ENCODE peak calls at places on chromosomes 7 and 10, in four cellular contexts. N, B, W and A are unnamed samples.

GRCh38 chr7:138726288-138726687 is 25.1 kb upstream of the SVOPL start:
- DNase-seq in N (peak), B (peak), W (no peak), A (peak)

GRCh38 chr7:110929514-110930258 is 161.2 kb upstream of the LRRN3 start:
- DNase-seq in N (no peak), B (no peak), W (no peak), A (no peak)

GRCh38 chr7:48299580-48300169 is 128.4 kb downstream of the ABCA13 start:
- DNase-seq in N (peak), B (peak), W (peak), A (peak)

GRCh38 chr7:150737265-150738055 is at the start of gene GIMAP5:
- DNase-seq in N (no peak), B (no peak), W (no peak), A (no peak)

GRCh38 chr7:552711-553636 is 33.3 kb upstream of the PDGFA start:
- DNase-seq in N (no peak), B (no peak), W (no peak), A (no peak)

GRCh38 chr10:68090586-68090985 is 15.5 kb upstream of the HERC4 start:
- DNase-seq in N (no peak), B (no peak), W (no peak), A (no peak)

GRCh38 chr7:128170461-128170860 is 70.6 kb upstream of the LEP start:
- DNase-seq in N (no peak), B (no peak), W (no peak), A (no peak)

GRCh38 chr10:71999360-72000072 is 35.3 kb downstream of the CHST3 start:
- DNase-seq in N (peak), B (no peak), W (no peak), A (no peak)

GRCh38 chr10:105063796-105064195 is 422.7 kb downstream of the SORCS3 start:
- DNase-seq in N (peak), B (peak), W (no peak), A (peak)

GRCh38 chr7:143384741-143385631 is 3.8 kb downstream of the ZYX start:
- DNase-seq in N (no peak), B (no peak), W (no peak), A (no peak)

GRCh38 chr7:152762056-152762455 is 2.5 kb downstream of the ACTR3B start:
- DNase-seq in N (no peak), B (no peak), W (no peak), A (no peak)

GRCh38 chr7:114865564-114865963 is 56.3 kb upstream of the MDFIC start:
- DNase-seq in N (no peak), B (no peak), W (peak), A (peak)

GRCh38 chr10:35025916-35026315 is 64.2 kb downstream of the CUL2 start:
- DNase-seq in N (no peak), B (no peak), W (no peak), A (no peak)

GRCh38 chr7:116150588-116150987 is 59.8 kb upstream of the TES start:
- DNase-seq in N (no peak), B (no peak), W (no peak), A (no peak)

GRCh38 chr7:13628231-13629001 is 361.1 kb downstream of the ETV1 start:
- DNase-seq in N (no peak), B (no peak), W (no peak), A (no peak)

GRCh38 chr7:650339-651031 is 76.0 kb upstream of the DNAAF5 start:
- DNase-seq in N (no peak), B (no peak), W (no peak), A (no peak)

GRCh38 chr7:101172854-101173751 is 7.0 kb downstream of the NAT16 start:
- DNase-seq in N (peak), B (peak), W (no peak), A (peak)

GRCh38 chr10:62025134-62025794 is 123.8 kb downstream of the ARID5B start:
- DNase-seq in N (no peak), B (no peak), W (no peak), A (no peak)

GRCh38 chr10:29496341-29497162 is 138.2 kb downstream of the SVIL start:
- DNase-seq in N (peak), B (peak), W (no peak), A (peak)

GRCh38 chr7:71712653-71713180 is 580.8 kb downstream of the GALNT17 start:
- DNase-seq in N (no peak), B (no peak), W (no peak), A (no peak)

GRCh38 chr7:94040254-94040653 is 36.1 kb upstream of the BET1 start:
- DNase-seq in N (no peak), B (no peak), W (no peak), A (no peak)

GRCh38 chr7:44290250-44290616 is 35.2 kb downstream of the CAMK2B start:
- DNase-seq in N (peak), B (no peak), W (no peak), A (peak)

GRCh38 chr7:120293027-120293426 is 20.1 kb downstream of the KCND2 start:
- DNase-seq in N (no peak), B (no peak), W (no peak), A (no peak)

GRCh38 chr7:98423043-98423442 is 22.2 kb upstream of the BAIAP2L1 start:
- DNase-seq in N (peak), B (peak), W (no peak), A (no peak)

GRCh38 chr10:71888623-71889387 is 37.8 kb upstream of the PSAP start:
- DNase-seq in N (peak), B (peak), W (peak), A (peak)

GRCh38 chr7:94763268-94763667 is 107.3 kb upstream of the SGCE start:
- DNase-seq in N (peak), B (no peak), W (no peak), A (no peak)

DNA sequence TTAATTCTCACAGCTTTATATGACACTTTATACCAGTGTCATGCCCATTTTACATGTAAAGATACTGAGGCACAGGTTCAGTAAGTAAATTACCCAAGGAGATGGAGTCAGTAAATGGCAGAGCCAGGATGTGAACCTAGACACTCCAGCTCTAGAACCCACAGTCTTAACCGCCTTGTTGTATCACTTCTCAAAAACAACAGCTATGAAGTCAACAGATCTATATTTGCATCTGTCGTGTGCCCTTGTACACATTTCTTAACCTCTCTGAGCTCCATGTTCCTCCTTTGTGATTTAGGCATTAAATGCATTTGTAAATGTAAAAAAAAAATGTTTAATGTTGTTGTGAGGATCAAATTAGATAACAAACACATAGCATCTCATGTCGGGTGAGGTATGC is 716.2 kb downstream of the SUGCT start:
- DNase-seq in N (no peak), B (no peak), W (no peak), A (no peak)
- TF ChIP-seq USF1 in N (no peak), B (no peak), W (no peak), A (no peak)

GRCh38 chr7:43248961-43249807 is 136.7 kb downstream of the HECW1 start:
- DNase-seq in N (no peak), B (peak), W (no peak), A (no peak)
- TF ChIP-seq USF1 in N (no peak), B (no peak), W (no peak), A (no peak)

GRCh38 chr10:121159670-121160069 is 308.5 kb downstream of the WDR11 start:
- DNase-seq in N (no peak), B (no peak), W (no peak), A (no peak)

GRCh38 chr10:121154846-121155245 is 303.7 kb downstream of the WDR11 start:
- DNase-seq in N (no peak), B (no peak), W (no peak), A (no peak)

GRCh38 chr10:121157998-121158397 is 306.8 kb downstream of the WDR11 start:
- DNase-seq in N (no peak), B (no peak), W (no peak), A (no peak)

GRCh38 chr10:121155742-121156141 is 304.6 kb downstream of the WDR11 start:
- DNase-seq in N (no peak), B (no peak), W (no peak), A (no peak)

GRCh38 chr10:121158988-121159579 is 307.9 kb downstream of the WDR11 start:
- DNase-seq in N (no peak), B (no peak), W (no peak), A (no peak)
- TF ChIP-seq USF1 in N (no peak), B (no peak), W (no peak), A (no peak)

GRCh38 chr7:112009081-112009480 is 197.1 kb downstream of the DOCK4 start:
- DNase-seq in N (no peak), B (no peak), W (no peak), A (no peak)
- TF ChIP-seq USF1 in N (no peak), B (no peak), W (no peak), A (no peak)

DNA sequence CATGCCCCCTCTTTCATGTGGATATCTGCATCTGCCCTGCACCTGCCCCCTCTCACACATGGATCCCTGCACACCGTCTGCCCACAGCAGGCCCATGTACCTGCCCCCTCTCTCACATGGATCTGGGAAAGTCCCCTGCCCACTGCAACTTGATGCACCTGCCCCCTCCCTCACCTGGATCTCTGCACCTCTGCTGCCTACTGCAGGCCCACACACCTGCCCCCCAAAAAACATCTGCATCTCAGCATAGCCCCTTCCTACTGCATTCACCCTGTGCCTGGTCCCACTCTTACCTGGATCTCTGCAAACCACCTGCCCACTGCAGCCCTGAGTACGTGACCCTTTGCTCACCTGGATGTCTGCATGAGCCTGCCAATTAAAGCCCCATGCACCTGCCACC is 479.8 kb downstream of the PTPRN2 start:
- DNase-seq in N (no peak), B (no peak), W (no peak), A (no peak)
- TF ChIP-seq USF1 in N (no peak), B (no peak), W (no peak), A (no peak)

DNA sequence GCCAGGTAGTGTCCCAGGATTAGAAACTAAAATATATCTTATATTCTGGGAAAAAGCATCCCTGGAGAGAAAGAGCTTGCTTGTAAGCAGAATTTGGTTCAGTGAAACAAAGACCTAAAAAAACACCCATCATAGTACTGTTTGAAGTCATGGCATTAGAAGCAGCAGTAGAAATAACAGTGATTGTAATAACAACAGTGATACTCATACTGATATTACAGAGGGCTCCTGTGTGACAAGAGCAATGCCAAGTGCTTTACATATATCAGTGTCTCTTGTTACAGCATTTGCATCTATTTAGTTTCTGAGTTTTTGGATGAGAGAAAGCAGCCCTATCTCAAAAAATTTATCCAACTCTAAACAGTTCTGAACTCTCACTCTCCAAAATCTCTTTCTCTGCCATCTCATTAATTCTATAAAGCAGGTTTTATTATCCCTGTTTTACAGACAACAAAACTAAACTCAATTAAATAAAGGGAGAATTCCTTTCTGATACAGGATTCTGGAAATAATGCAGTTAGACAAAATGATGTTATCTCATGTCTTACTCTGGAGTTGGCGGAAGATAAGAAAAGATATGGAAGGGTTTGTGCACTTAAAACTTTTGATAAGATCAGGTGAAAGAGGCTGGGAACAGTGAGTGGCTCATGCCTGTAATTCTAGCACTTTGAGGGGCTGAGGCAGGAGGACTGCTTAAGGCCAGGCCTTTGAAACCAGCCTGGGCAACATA is 146.5 kb upstream of the AOAH start:
- DNase-seq in N (peak), B (no peak), W (no peak), A (no peak)
- TF ChIP-seq USF1 in N (no peak), B (no peak), W (no peak), A (no peak)

DNA sequence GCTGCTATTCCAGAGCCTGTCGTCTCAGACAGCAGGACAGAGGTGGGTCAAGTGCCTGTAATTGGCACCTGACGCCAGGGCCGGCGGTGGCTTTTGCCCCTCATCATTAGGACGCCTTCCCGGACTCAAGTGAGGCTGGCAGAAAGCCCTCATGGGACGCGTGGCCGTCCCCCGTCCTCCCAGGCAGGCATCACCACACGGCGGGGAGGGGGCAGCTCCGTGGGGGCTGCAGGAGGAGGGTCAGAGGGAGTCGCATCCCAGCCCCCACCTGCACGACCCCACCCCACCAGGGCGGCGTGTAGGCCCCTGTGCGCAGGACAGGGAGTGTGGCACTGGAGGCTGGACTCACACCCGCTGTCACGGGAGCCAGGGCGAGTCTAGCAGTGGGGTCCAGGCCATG is 16.3 kb downstream of the CFAP46 start:
- DNase-seq in N (peak), B (no peak), W (no peak), A (no peak)
- TF ChIP-seq USF1 in N (no peak), B (no peak), W (no peak), A (no peak)

GRCh38 chr10:97185326-97186058 is at the start of gene SLIT1:
- DNase-seq in N (peak), B (no peak), W (no peak), A (peak)
- TF ChIP-seq USF1 in N (no peak), B (no peak), W (no peak), A (peak)

GRCh38 chr10:13614530-13615332 is 28.0 kb downstream of the PRPF18 start:
- DNase-seq in N (peak), B (no peak), W (no peak), A (peak)

GRCh38 chr10:13615650-13616049 is 28.9 kb downstream of the PRPF18 start:
- DNase-seq in N (no peak), B (no peak), W (no peak), A (peak)

GRCh38 chr10:13617146-13617545 is 30.4 kb downstream of the PRPF18 start:
- DNase-seq in N (no peak), B (no peak), W (no peak), A (no peak)

GRCh38 chr10:13612654-13613373 is 26.0 kb downstream of the PRPF18 start:
- DNase-seq in N (no peak), B (no peak), W (no peak), A (no peak)

GRCh38 chr10:13613519-13613918 is 26.8 kb downstream of the PRPF18 start:
- DNase-seq in N (peak), B (no peak), W (no peak), A (no peak)
- TF ChIP-seq USF1 in N (no peak), B (no peak), W (no peak), A (no peak)

GRCh38 chr10:128646956-128647355 is 520.7 kb upstream of the MKI67 start:
- DNase-seq in N (no peak), B (no peak), W (no peak), A (no peak)

GRCh38 chr10:128643658-128644057 is 517.4 kb upstream of the MKI67 start:
- DNase-seq in N (no peak), B (no peak), W (no peak), A (no peak)

GRCh38 chr10:128641998-128642397 is 515.8 kb upstream of the MKI67 start:
- DNase-seq in N (no peak), B (no peak), W (no peak), A (no peak)

DNA sequence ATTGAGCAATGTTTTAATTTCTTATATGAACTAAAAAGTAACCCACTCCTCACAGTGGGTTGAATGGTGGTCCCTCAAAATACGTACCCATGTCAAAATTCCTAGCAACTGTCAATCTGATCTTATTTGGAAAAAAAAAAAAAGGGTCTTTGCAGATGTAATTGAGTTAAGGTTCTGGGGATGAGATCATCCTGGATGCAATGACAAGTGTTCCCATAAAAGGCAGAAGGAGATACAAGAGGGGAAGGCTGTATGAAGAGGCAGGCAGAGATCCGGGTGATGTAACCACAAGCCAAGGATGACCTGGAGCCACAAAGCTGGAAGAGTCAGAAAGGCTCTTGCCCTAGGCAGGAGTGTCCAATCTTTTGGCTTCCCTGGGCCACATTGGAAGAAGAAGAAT is 516.3 kb upstream of the MKI67 start:
- DNase-seq in N (no peak), B (no peak), W (no peak), A (no peak)
- TF ChIP-seq USF1 in N (no peak), B (no peak), W (no peak), A (no peak)